ENCODE peak calls at places on chromosomes 16 and 17, in four cellular contexts. F is AG08395; D is PC-3; H is stimulated activated CD8-positive, alpha-beta memory T cell treated with anti-CD3 and anti-CD28 coated beads, Interleukin-15, amount 100 ng/mL, for 24 hours. O is an unnamed sample.

GRCh38 chr17:2634361-2634960 is 41.0 kb downstream of the PAFAH1B1 start:
- DNase-seq in D (peak), F (no peak), H (no peak), O (no peak)

GRCh38 chr17:42459256-42459982 is 741 bp downstream of the ATP6V0A1 start:
- DNase-seq in F (peak), D (no peak), H (no peak), O (no peak)

GRCh38 chr16:82152192-82152591 is 17.8 kb downstream of the MPHOSPH6 start:
- DNase-seq in H (no peak), F (no peak), D (no peak), O (no peak)

GRCh38 chr17:18026408-18026776 is 12.6 kb downstream of the ATPAF2 start:
- DNase-seq in D (peak), H (no peak), F (peak), O (no peak)

GRCh38 chr17:67289174-67289876 is 44.3 kb upstream of the HELZ start:
- DNase-seq in H (no peak), D (no peak), F (peak), O (no peak)

GRCh38 chr16:89312194-89312593 is 94.7 kb downstream of the ZNF778 start:
- DNase-seq in F (no peak), H (no peak), D (no peak), O (no peak)

GRCh38 chr16:31508706-31509523 is 724 bp upstream of the RUSF1 start:
- DNase-seq in H (no peak), D (no peak), F (peak), O (no peak)

GRCh38 chr16:11473728-11474127 is 113.0 kb downstream of the LITAF start:
- DNase-seq in D (no peak), F (no peak), H (no peak), O (no peak)

GRCh38 chr17:19369846-19370492 is 7.4 kb upstream of the B9D1 start:
- DNase-seq in H (no peak), D (no peak), F (no peak), O (no peak)

GRCh38 chr16:48433849-48434530 is 48.8 kb upstream of the SIAH1 start:
- DNase-seq in D (no peak), F (no peak), H (no peak), O (no peak)

GRCh38 chr16:13529193-13529982 is 390.6 kb upstream of the ERCC4 start:
- DNase-seq in F (no peak), H (no peak), D (no peak), O (no peak)

GRCh38 chr17:81012574-81013447 is 21.2 kb downstream of the CHMP6 start:
- DNase-seq in H (no peak), D (no peak), F (no peak), O (no peak)

GRCh38 chr16:67773569-67774456 is 32.5 kb downstream of the RANBP10 start:
- DNase-seq in D (no peak), F (no peak), H (no peak), O (no peak)

GRCh38 chr16:27436065-27436464 is 34.1 kb downstream of the IL21R start:
- DNase-seq in H (no peak), F (no peak), D (no peak), O (no peak)

GRCh38 chr17:42337442-42337841 is 49.1 kb downstream of the STAT5A start:
- DNase-seq in D (no peak), H (no peak), F (peak), O (no peak)

GRCh38 chr16:31876955-31877828 is 3.6 kb downstream of the ZNF267 start:
- DNase-seq in F (peak), D (peak), H (no peak), O (no peak)